ENCODE peak calls at places on chromosomes 3 and 15, in nine cellular contexts. L, P, S, N, K, R, W, U and Y are unnamed samples.

GRCh38 chr15:32982001-32982400 is 212.5 kb downstream of the FMN1 start:
- DNase-seq in L (no peak), P (no peak), S (no peak), N (no peak), K (no peak), R (no peak), W (no peak), U (no peak), Y (no peak)

GRCh38 chr15:58864602-58865419 is 68.7 kb downstream of the SLTM start:
- DNase-seq in L (no peak), P (peak; percentile 24), S (no peak), N (peak; percentile 33), K (peak; percentile 39), R (no peak), W (no peak), U (peak; percentile 73), Y (peak; percentile 23)

GRCh38 chr15:55241193-55241592 is 44.5 kb upstream of the RSL24D1 start:
- DNase-seq in L (no peak), P (no peak), S (no peak), N (no peak), K (no peak), R (no peak), W (no peak), U (no peak), Y (no peak)

GRCh38 chr3:46710671-46711295 is 6.9 kb downstream of the PRSS50 start:
- DNase-seq in L (no peak), P (no peak), S (no peak), N (no peak), K (no peak), R (no peak), W (no peak), U (peak; percentile 29), Y (no peak)

GRCh38 chr3:169244119-169244864 is 419.2 kb downstream of the MECOM start:
- DNase-seq in L (no peak), P (no peak), S (no peak), N (no peak), K (no peak), R (no peak), W (no peak), U (no peak), Y (no peak)

GRCh38 chr15:35136552-35136951 is 51.5 kb upstream of the NANOGP8 start:
- DNase-seq in L (peak; percentile 94), P (peak; percentile 56), S (no peak), N (no peak), K (no peak), R (no peak), W (no peak), U (no peak), Y (no peak)

GRCh38 chr3:195001961-195002861 is 268.7 kb downstream of the XXYLT1 start:
- DNase-seq in L (peak; percentile 4), P (peak; percentile 41), S (peak; percentile 11), N (peak; percentile 51), K (peak; percentile 63), R (peak; percentile 34), W (peak; percentile 55), U (peak; percentile 77), Y (peak; percentile 30)

GRCh38 chr3:98350082-98350481 is 3.6 kb upstream of the OR5K4 start:
- DNase-seq in L (no peak), P (no peak), S (no peak), N (no peak), K (no peak), R (no peak), W (no peak), U (no peak), Y (no peak)

GRCh38 chr3:45906681-45907220 is 20.4 kb downstream of the CCR9 start:
- DNase-seq in L (no peak), P (no peak), S (peak; percentile 64), N (peak; percentile 65), K (no peak), R (peak; percentile 84), W (no peak), U (peak; percentile 64), Y (peak; percentile 85)

GRCh38 chr3:25831578-25831977 is 41.7 kb downstream of the OXSM start:
- DNase-seq in L (no peak), P (no peak), S (peak; percentile 38), N (peak; percentile 59), K (no peak), R (peak; percentile 58), W (no peak), U (no peak), Y (peak; percentile 36)

GRCh38 chr15:31004220-31004733 is 12.8 kb upstream of the MTMR10 start:
- DNase-seq in L (peak; percentile 99), P (peak; percentile 78), S (no peak), N (no peak), K (peak; percentile 57), R (no peak), W (peak; percentile 70), U (peak; percentile 57), Y (no peak)

GRCh38 chr3:185631108-185631507 is 45.0 kb downstream of the SENP2 start:
- DNase-seq in L (peak; percentile 24), P (no peak), S (no peak), N (peak; percentile 24), K (no peak), R (no peak), W (no peak), U (no peak), Y (no peak)

GRCh38 chr15:101115887-101116680 is 135.8 kb downstream of the CHSY1 start:
- DNase-seq in L (no peak), P (no peak), S (no peak), N (peak; percentile 82), K (peak; percentile 54), R (peak; percentile 77), W (no peak), U (peak; percentile 77), Y (peak; percentile 72)

GRCh38 chr3:4575413-4575812 is 82.3 kb downstream of the ITPR1 start:
- DNase-seq in L (no peak), P (no peak), S (no peak), N (peak; percentile 43), K (no peak), R (no peak), W (no peak), U (no peak), Y (peak; percentile 78)

GRCh38 chr15:49556437-49556836 is 64.2 kb downstream of the FAM227B start:
- DNase-seq in L (no peak), P (no peak), S (no peak), N (no peak), K (no peak), R (no peak), W (no peak), U (peak; percentile 21), Y (no peak)

GRCh38 chr15:23570466-23570865 is 5.0 kb downstream of the MKRN3 start:
- DNase-seq in L (no peak), P (no peak), S (no peak), N (peak; percentile 1), K (no peak), R (no peak), W (no peak), U (no peak), Y (no peak)

GRCh38 chr3:33980252-33980651 is 181.8 kb downstream of the PDCD6IP start:
- DNase-seq in L (peak; percentile 11), P (no peak), S (peak; percentile 71), N (peak; percentile 64), K (no peak), R (peak; percentile 85), W (no peak), U (no peak), Y (peak; percentile 62)

GRCh38 chr15:96270581-96271172 is 59.8 kb upstream of the NR2F2 start:
- DNase-seq in L (no peak), P (no peak), S (peak; percentile 18), N (peak; percentile 56), K (no peak), R (peak; percentile 79), W (no peak), U (no peak), Y (peak; percentile 73)

DNA sequence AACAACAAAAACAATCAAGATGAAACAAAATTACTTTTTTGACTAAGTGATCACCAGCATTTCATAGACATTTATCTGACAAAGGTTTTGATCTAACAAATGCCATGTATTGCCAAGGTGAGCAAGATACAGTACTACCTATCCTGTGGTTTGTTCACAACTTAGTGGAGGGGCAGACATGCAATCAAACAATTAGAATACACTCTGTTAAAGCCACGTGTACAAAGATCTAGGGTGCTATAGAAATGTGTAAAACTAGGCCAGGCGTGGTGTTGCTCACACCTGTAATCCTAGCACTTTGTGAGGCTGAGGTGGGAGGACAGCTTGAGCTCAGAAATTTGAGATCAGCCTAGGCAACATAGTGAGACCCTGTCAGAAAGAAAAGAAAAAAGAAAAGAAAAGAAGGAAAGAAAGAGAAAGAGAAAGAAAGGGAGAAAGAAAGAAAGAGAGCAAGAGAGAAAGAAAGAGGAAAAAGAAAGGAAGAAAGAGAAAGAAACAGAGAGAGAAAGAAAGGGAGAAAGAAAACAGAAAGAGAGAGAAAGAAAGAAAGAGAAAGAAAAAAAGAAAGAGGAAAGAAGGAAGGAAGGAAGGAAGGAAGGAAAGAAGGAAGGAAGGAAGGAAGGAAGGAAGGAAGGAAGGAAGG is 1.4 kb upstream of the TRIM69 start:
- DNase-seq in L (no peak), P (no peak), S (no peak), N (no peak), K (no peak), R (no peak), W (no peak), U (no peak), Y (no peak)
- H3K4me3 ChIP-seq in L (peak overlapping the region; percentile 30), P (peak overlapping the region; percentile 65), S (no peak overlapping the region), N (no peak overlapping the region), K (no peak overlapping the region), R (no peak overlapping the region), W (no peak overlapping the region), U (no peak overlapping the region), Y (no peak overlapping the region)

GRCh38 chr3:122230174-122230573 is 46.7 kb downstream of the CASR start:
- DNase-seq in L (no peak), P (no peak), S (no peak), N (no peak), K (no peak), R (no peak), W (no peak), U (no peak), Y (no peak)
- H3K4me3 ChIP-seq in L (no peak overlapping the region), P (no peak overlapping the region), S (no peak overlapping the region), N (no peak overlapping the region), K (no peak overlapping the region), R (no peak overlapping the region), W (no peak overlapping the region), U (no peak overlapping the region), Y (no peak overlapping the region)

DNA sequence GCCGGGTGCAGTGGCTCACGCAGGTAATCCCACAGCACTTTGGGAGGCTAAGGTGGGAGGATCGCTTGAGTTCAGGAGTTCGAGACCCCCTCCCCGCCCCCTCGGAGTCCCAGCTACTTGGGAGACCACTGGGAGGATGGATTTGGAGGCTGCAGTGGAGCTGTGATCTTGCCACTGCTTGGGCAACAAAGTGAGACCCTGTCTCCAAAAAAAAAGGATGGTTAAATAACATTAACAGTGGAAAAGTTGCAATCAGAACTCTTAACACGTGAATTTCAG is 1.4 kb upstream of the TMEM87A start:
- DNase-seq in L (no peak), P (no peak), S (no peak), N (no peak), K (no peak), R (no peak), W (no peak), U (peak; percentile 46), Y (no peak)
- H3K4me3 ChIP-seq in L (peak overlapping the region; percentile 85), P (peak overlapping the region; percentile 71), S (peak overlapping the region; percentile 92), N (peak overlapping the region; percentile 96), K (peak overlapping the region; percentile 80), R (no peak overlapping the region), W (peak overlapping the region; percentile 87), U (peak overlapping the region; percentile 73), Y (peak overlapping the region; percentile 81)

DNA sequence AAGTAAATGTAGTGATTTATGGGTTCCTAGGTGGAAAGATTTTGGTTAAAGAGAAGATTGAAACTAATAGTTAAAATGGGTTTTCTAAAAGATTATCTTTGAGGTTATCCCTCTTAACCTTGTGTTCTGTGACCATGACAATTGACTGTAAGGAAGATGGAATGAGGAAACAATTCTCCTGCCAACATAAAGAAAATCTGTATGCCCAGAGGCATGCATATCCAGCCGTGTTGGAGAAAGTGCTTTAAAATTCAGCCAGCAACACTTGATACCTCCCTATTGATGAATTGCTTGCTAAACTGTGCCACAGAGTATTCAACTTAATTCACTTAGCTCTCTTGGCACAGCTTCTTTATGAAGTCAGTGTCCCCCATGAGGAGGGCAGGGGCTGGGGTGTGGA is 203.4 kb downstream of the UBE2E2 start:
- DNase-seq in L (no peak), P (no peak), S (no peak), N (no peak), K (no peak), R (peak; percentile 4), W (no peak), U (no peak), Y (no peak)
- H3K4me3 ChIP-seq in L (no peak overlapping the region), P (no peak overlapping the region), S (no peak overlapping the region), N (no peak overlapping the region), K (no peak overlapping the region), R (no peak overlapping the region), W (no peak overlapping the region), U (no peak overlapping the region), Y (no peak overlapping the region)